ENCODE peak calls at places on chromosomes 4 and X, in nine cellular contexts. Z is IMR-90, R is fibroblast of lung, M is GM23248, Y is neuronal stem cell, S is HCT116, I is K562, J is astrocyte, L is neural progenitor cell. U is an unnamed sample.

GRCh38 chr4:27921236-27921635 is 1060.6 kb downstream of the STIM2 start:
- DNase-seq in J (no peak), Z (peak; percentile 22), I (no peak), S (no peak), Y (no peak), M (peak; percentile 2), L (no peak), R (peak; percentile 1), U (no peak)

GRCh38 chr4:2817701-2818350 is 24.9 kb downstream of the SH3BP2 start:
- DNase-seq in I (no peak), M (peak; percentile 53), Z (no peak), R (no peak), J (no peak), L (peak; percentile 81), S (peak; percentile 7), Y (no peak), U (no peak)

GRCh38 chr4:78672441-78672815 is 103.7 kb upstream of the BMP2K start:
- DNase-seq in J (no peak), S (no peak), Y (no peak), R (no peak), M (no peak), I (no peak), Z (no peak), L (no peak), U (no peak)

GRCh38 chrX:123476636-123477219 is 256.1 kb downstream of the THOC2 start:
- DNase-seq in M (no peak), S (no peak), Y (no peak), R (peak; percentile 3), I (no peak), Z (no peak), J (no peak), L (no peak), U (no peak)

GRCh38 chrX:30612250-30612655 is 34.7 kb upstream of the TASL start:
- DNase-seq in S (no peak), J (no peak), I (no peak), Z (no peak), R (no peak), M (no peak), L (no peak), Y (no peak), U (no peak)

GRCh38 chr4:103934178-103934789 is 214.5 kb upstream of the TACR3 start:
- DNase-seq in M (peak; percentile 59), I (peak; percentile 26), L (peak; percentile 72), J (peak; percentile 11), S (peak; percentile 58), R (peak; percentile 17), Z (peak; percentile 28), Y (peak; percentile 39), U (peak; percentile 7)

GRCh38 chr4:14149469-14150030 is 522.0 kb upstream of the BOD1L1 start:
- DNase-seq in Z (peak; percentile 10), L (no peak), J (no peak), S (no peak), Y (no peak), R (peak; percentile 8), I (no peak), M (peak; percentile 2), U (no peak)

GRCh38 chrX:64204252-64204651 is 1.3 kb downstream of the AMER1 start:
- DNase-seq in S (no peak), I (no peak), M (peak; percentile 46), Z (peak; percentile 1), R (peak; percentile 8), J (no peak), Y (no peak), L (peak; percentile 47), U (peak; percentile 4)

GRCh38 chrX:131392666-131393065 is 103.6 kb upstream of the IGSF1 start:
- DNase-seq in S (no peak), L (no peak), Z (no peak), I (no peak), M (no peak), Y (no peak), J (no peak), R (no peak), U (no peak)

GRCh38 chrX:139691493-139691842 is 16.5 kb downstream of the MCF2 start:
- DNase-seq in Z (no peak), J (no peak), L (peak; percentile 16), Y (no peak), R (peak; percentile 19), S (no peak), M (peak; percentile 37), I (no peak), U (no peak)

GRCh38 chrX:136586386-136586785 is 54.4 kb downstream of the VGLL1 start:
- DNase-seq in R (peak; percentile 18), I (no peak), J (peak; percentile 25), L (no peak), Z (no peak), S (no peak), Y (no peak), M (peak; percentile 44), U (peak; percentile 25)

GRCh38 chr4:165375465-165375864 is 3.3 kb upstream of the CPE start:
- DNase-seq in S (no peak), I (no peak), M (no peak), Y (no peak), J (no peak), R (no peak), Z (no peak), L (no peak), U (peak; percentile 61)

GRCh38 chrX:43469391-43470054 is 186.6 kb upstream of the MAOA start:
- DNase-seq in I (no peak), L (no peak), J (no peak), Z (no peak), Y (no peak), M (no peak), S (no peak), R (no peak), U (no peak)

GRCh38 chr4:110009526-110009925 is 96.8 kb downstream of the EGF start:
- DNase-seq in R (no peak), J (no peak), I (no peak), M (no peak), Z (no peak), L (no peak), S (no peak), Y (no peak), U (no peak)

GRCh38 chrX:133337250-133337649 is 78.0 kb downstream of the GPC4 start:
- DNase-seq in I (no peak), L (no peak), Z (no peak), S (no peak), J (no peak), M (no peak), R (no peak), Y (no peak), U (no peak)

GRCh38 chrX:2751291-2751690 is 549 bp upstream of the XG start:
- DNase-seq in Y (no peak), R (no peak), Z (peak; percentile 8), L (no peak), M (peak; percentile 76), S (no peak), J (no peak), I (no peak), U (no peak)

GRCh38 chrX:2748815-2749188 is 3.0 kb upstream of the XG start:
- DNase-seq in J (no peak), L (no peak), Z (no peak), R (no peak), Y (no peak), S (no peak), M (no peak), I (no peak), U (no peak)

GRCh38 chrX:2748171-2748814 is 3.5 kb upstream of the XG start:
- DNase-seq in Y (no peak), L (no peak), J (no peak), S (no peak), Z (no peak), I (no peak), M (peak; percentile 53), R (no peak), U (no peak)
- H3K4me2 ChIP-seq in Y (no peak overlapping the region), L (no peak overlapping the region), J (no peak overlapping the region), S (no peak overlapping the region), Z (no peak overlapping the region), I (no peak overlapping the region), M (no peak overlapping the region), R (no peak overlapping the region), U (no peak overlapping the region)

GRCh38 chrX:6778547-6779231 is 243.8 kb upstream of the VCX3A start:
- DNase-seq in Y (no peak), J (no peak), Z (no peak), I (no peak), S (no peak), R (no peak), M (no peak), L (peak; percentile 1), U (no peak)
- H3K9ac ChIP-seq in Y (no peak overlapping the region), J (no peak overlapping the region), Z (no peak overlapping the region), I (no peak overlapping the region), S (no peak overlapping the region), R (no peak overlapping the region), M (no peak overlapping the region), L (no peak overlapping the region), U (no peak overlapping the region)

GRCh38 chr4:76952631-76953587 is 3.4 kb downstream of the SEPTIN11 start:
- DNase-seq in J (no peak), L (no peak), Z (no peak), S (no peak), Y (no peak), R (no peak), M (peak; percentile 34), I (no peak), U (no peak)
- H3K36me3 ChIP-seq in J (peaks cover 23% of the 10 kb centered on the region), L (no peaks in the 10 kb centered on the region), Z (peaks cover 5% of the 10 kb centered on the region), S (no peaks in the 10 kb centered on the region), Y (peaks cover 44% of the 10 kb centered on the region), R (peaks cover 3% of the 10 kb centered on the region), M (peaks cover 20% of the 10 kb centered on the region), I (peaks cover 14% of the 10 kb centered on the region), U (no peaks in the 10 kb centered on the region)

GRCh38 chrX:107505223-107505622 is 55.8 kb downstream of the FRMPD3 start:
- DNase-seq in I (no peak), S (no peak), M (no peak), Z (no peak), L (no peak), J (no peak), R (no peak), Y (no peak), U (no peak)
- H3K4me2 ChIP-seq in I (no peak overlapping the region), S (no peak overlapping the region), M (no peak overlapping the region), Z (no peak overlapping the region), L (no peak overlapping the region), J (no peak overlapping the region), R (no peak overlapping the region), Y (no peak overlapping the region), U (no peak overlapping the region)

GRCh38 chrX:46327229-46328081 is 217.8 kb downstream of the ZNF674 start:
- DNase-seq in S (peak; percentile 76), Y (peak; percentile 76), J (peak; percentile 31), M (peak; percentile 55), Z (no peak), R (peak; percentile 58), L (peak; percentile 87), I (no peak), U (no peak)

GRCh38 chrX:46325312-46325877 is 219.8 kb downstream of the ZNF674 start:
- DNase-seq in L (peak; percentile 20), Z (peak; percentile 52), S (peak; percentile 86), R (peak; percentile 92), J (peak; percentile 88), I (no peak), M (peak; percentile 77), Y (no peak), U (no peak)

GRCh38 chrX:46328133-46328532 is 217.1 kb downstream of the ZNF674 start:
- DNase-seq in J (no peak), S (no peak), M (no peak), Y (no peak), R (no peak), Z (no peak), I (no peak), L (no peak), U (no peak)

GRCh38 chrX:46324166-46324565 is 221.1 kb downstream of the ZNF674 start:
- DNase-seq in Y (no peak), R (no peak), J (no peak), Z (no peak), M (peak; percentile 51), I (no peak), L (no peak), S (no peak), U (no peak)

GRCh38 chrX:46326161-46326560 is 219.1 kb downstream of the ZNF674 start:
- DNase-seq in Z (peak; percentile 15), R (peak; percentile 57), J (peak; percentile 46), M (peak; percentile 46), Y (no peak), I (no peak), L (no peak), S (no peak), U (no peak)
- H3K9ac ChIP-seq in Z (no peak overlapping the region), R (no peak overlapping the region), J (peak overlapping the region; percentile 54), M (no peak overlapping the region), Y (no peak overlapping the region), I (no peak overlapping the region), L (no peak overlapping the region), S (peak overlapping the region; percentile 84), U (no peak overlapping the region)

U was measured in DND-41.